ENCODE peak calls at places on chromosomes 7 and 10, in nine cellular contexts. J is NCI-H1092 treated with DMSO at 0.1 percent for 48 hours; B is NCI-H1105 treated with DMSO at 0.1 percent for 48 hours; F is T follicular helper cell; L is Calu3; T is dorsolateral prefrontal cortex; Q is CD4-positive, alpha-beta memory T cell; E is stimulated activated CD4-positive, alpha-beta T cell treated with anti-CD3 and anti-CD28 coated beads, Interleukin-15, amount 100 ng/mL, for 24 hours; Y is activated gamma-delta T cell. G is an unnamed sample.

GRCh38 chr7:33754933-33755928 is 150.1 kb upstream of the BMPER start:
- DNase-seq in F (no peak), E (no peak), B (peak; percentile 68), Q (no peak), L (no peak), T (no peak), Y (no peak), J (peak; percentile 62), G (no peak)

GRCh38 chr7:3378390-3379120 is 77.5 kb downstream of the SDK1 start:
- DNase-seq in T (no peak), J (no peak), E (no peak), F (no peak), B (no peak), Y (no peak), L (no peak), Q (no peak), G (no peak)

GRCh38 chr7:141181812-141182211 is 107.9 kb downstream of the TMEM178B start:
- DNase-seq in Y (no peak), J (no peak), F (no peak), L (no peak), T (no peak), B (no peak), E (no peak), Q (no peak), G (no peak)

GRCh38 chr10:43471929-43472720 is 35.2 kb downstream of the ZNF487 start:
- DNase-seq in L (no peak), E (no peak), Q (no peak), T (no peak), J (no peak), F (no peak), Y (no peak), B (no peak), G (no peak)

GRCh38 chr7:27739301-27739913 is 555 bp upstream of the TAX1BP1 start:
- DNase-seq in Q (no peak), B (no peak), T (no peak), J (no peak), E (peak; percentile 2), Y (no peak), F (no peak), L (no peak), G (no peak)

GRCh38 chr10:21497177-21497807 is 28.2 kb downstream of the SKIDA1 start:
- DNase-seq in B (peak; percentile 81), T (peak; percentile 72), Q (no peak), L (peak; percentile 97), J (peak; percentile 76), E (peak; percentile 60), F (no peak), Y (no peak), G (peak; percentile 90)

GRCh38 chr10:99595770-99596465 is 24.3 kb downstream of the SLC25A28 start:
- DNase-seq in L (no peak), J (no peak), F (no peak), Y (no peak), B (no peak), E (no peak), Q (no peak), T (no peak), G (no peak)

GRCh38 chr7:139871820-139872219 is 42.8 kb downstream of the TBXAS1 start:
- DNase-seq in Y (no peak), Q (no peak), J (no peak), E (no peak), T (no peak), L (no peak), B (no peak), F (no peak), G (no peak)

GRCh38 chr7:98314469-98314868 is 33.0 kb downstream of the BRI3 start:
- DNase-seq in E (no peak), T (no peak), J (no peak), B (no peak), Y (no peak), F (no peak), Q (no peak), L (no peak), G (no peak)

GRCh38 chr7:30430300-30430699 is 48.3 kb downstream of the NOD1 start:
- DNase-seq in B (no peak), E (no peak), L (peak; percentile 53), Y (no peak), Q (no peak), T (no peak), J (peak; percentile 33), F (no peak), G (no peak)

GRCh38 chr7:129667116-129667515 is 55.6 kb downstream of the NRF1 start:
- DNase-seq in Q (no peak), F (no peak), L (no peak), T (no peak), J (no peak), Y (no peak), B (no peak), E (no peak), G (no peak)

GRCh38 chr7:47817922-47818321 is 130.3 kb downstream of the PKD1L1 start:
- DNase-seq in Q (no peak), Y (no peak), L (peak; percentile 27), E (no peak), J (no peak), B (no peak), T (no peak), F (no peak), G (no peak)

GRCh38 chr10:80281292-80281691 is 8.2 kb downstream of the MAT1A start:
- DNase-seq in Y (no peak), E (no peak), L (no peak), Q (no peak), T (no peak), F (no peak), B (no peak), J (no peak), G (no peak)

GRCh38 chr10:17247210-17247609 is 19.2 kb downstream of the VIM start:
- DNase-seq in Y (no peak), T (no peak), L (no peak), J (no peak), F (no peak), E (no peak), B (no peak), Q (no peak), G (no peak)

GRCh38 chr10:118840071-118840775 is 85.5 kb upstream of the CACUL1 start:
- DNase-seq in B (no peak), Y (no peak), Q (no peak), J (no peak), E (peak; percentile 80), F (no peak), L (peak; percentile 24), T (no peak), G (no peak)